ENCODE peak calls at places on chromosomes 16 and 17, in seven cellular contexts. One of them, this sample, is unnamed.

GRCh38 chr16:11061629-11062270 is 117.4 kb downstream of the CLEC16A start:
- DNase-seq in HCT116: no peak
- DNase-seq in GM12878: no peak
- DNase-seq in K562: no peak
- DNase-seq in SK-N-SH: no peak
- DNase-seq in H1: no peak
- DNase-seq in HepG2: no peak
- DNase-seq in this sample: no peak

GRCh38 chr16:89061590-89062380 is 31.9 kb upstream of the ACSF3 start:
- DNase-seq in SK-N-SH: no peak
- DNase-seq in H1: no peak
- DNase-seq in GM12878: no peak
- DNase-seq in HCT116: no peak
- DNase-seq in K562: no peak
- DNase-seq in HepG2: no peak
- DNase-seq in this sample: peak; percentile 20

GRCh38 chr16:89357460-89357859 is 132.9 kb downstream of the ANKRD11 start:
- DNase-seq in K562: peak; percentile 40
- DNase-seq in HepG2: no peak
- DNase-seq in HCT116: no peak
- DNase-seq in GM12878: no peak
- DNase-seq in SK-N-SH: peak; percentile 89
- DNase-seq in H1: no peak
- DNase-seq in this sample: no peak

GRCh38 chr17:36851230-36851629 is 86.0 kb upstream of the LHX1 start:
- DNase-seq in HepG2: peak; percentile 19
- DNase-seq in K562: no peak
- DNase-seq in GM12878: no peak
- DNase-seq in HCT116: no peak
- DNase-seq in SK-N-SH: no peak
- DNase-seq in H1: no peak
- DNase-seq in this sample: no peak

GRCh38 chr17:40417258-40417608 is 463 bp downstream of the TOP2A start:
- DNase-seq in K562: no peak
- DNase-seq in H1: no peak
- DNase-seq in SK-N-SH: no peak
- DNase-seq in HCT116: no peak
- DNase-seq in HepG2: peak; percentile 43
- DNase-seq in GM12878: no peak
- DNase-seq in this sample: no peak

GRCh38 chr17:50101346-50102163 is 6.4 kb downstream of the PDK2 start:
- DNase-seq in GM12878: no peak
- DNase-seq in HCT116: no peak
- DNase-seq in K562: peak; percentile 76
- DNase-seq in H1: no peak
- DNase-seq in HepG2: no peak
- DNase-seq in SK-N-SH: peak; percentile 89
- DNase-seq in this sample: no peak

GRCh38 chr16:2468142-2468724 is 2.9 kb upstream of the NTN3 start:
- DNase-seq in K562: no peak
- DNase-seq in HCT116: no peak
- DNase-seq in HepG2: no peak
- DNase-seq in H1: peak; percentile 61
- DNase-seq in SK-N-SH: peak; percentile 75
- DNase-seq in GM12878: no peak
- DNase-seq in this sample: no peak

GRCh38 chr17:31690118-31690517 is 168.9 kb downstream of the COPRS start:
- DNase-seq in H1: no peak
- DNase-seq in K562: no peak
- DNase-seq in SK-N-SH: no peak
- DNase-seq in GM12878: no peak
- DNase-seq in HCT116: no peak
- DNase-seq in HepG2: no peak
- DNase-seq in this sample: no peak

DNA sequence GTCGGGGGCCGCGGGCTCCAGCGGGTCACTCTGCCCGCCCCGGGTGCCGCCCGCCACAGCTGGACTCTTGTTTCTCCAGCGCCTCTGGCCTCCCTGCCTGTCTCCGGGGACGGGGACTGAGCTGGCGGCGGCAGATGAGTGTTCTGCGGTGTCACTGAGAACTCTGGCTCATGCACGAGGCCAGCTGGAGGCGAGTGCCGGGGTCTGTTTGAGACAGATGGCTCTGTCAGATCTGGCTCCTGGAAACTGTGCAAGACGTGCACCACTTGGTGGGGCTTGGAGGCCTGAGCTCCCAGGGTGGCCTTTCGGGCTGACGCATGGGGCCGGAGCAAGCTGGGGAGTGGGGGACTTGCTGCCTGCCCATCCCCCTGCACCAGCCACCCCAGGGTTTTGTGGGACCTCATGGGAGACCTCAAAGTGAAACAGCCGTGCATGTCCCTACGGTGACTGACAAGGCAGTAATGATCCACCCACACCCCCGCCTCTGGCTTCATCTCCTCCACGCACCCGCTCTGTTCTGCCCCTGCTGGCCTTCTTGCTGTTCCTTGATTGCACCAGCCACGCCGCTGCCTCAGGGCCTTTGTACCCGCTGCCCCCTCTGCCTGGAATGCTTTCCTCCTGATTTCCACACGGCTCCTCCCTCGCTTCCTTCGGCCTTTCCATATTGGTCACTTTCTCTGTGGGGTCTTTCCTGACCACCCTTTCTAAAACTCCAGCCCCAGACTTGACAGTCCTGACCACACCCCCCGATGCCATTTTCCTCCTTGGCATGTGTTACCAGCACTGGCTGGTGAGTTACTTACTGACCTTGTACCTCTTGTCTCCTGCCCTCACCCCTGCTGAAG is 174.9 kb upstream of the CIBAR2 start:
- DNase-seq in GM12878: no peak
- DNase-seq in HCT116: no peak
- DNase-seq in K562: peak; percentile 86
- DNase-seq in SK-N-SH: peak; percentile 93
- DNase-seq in H1: no peak
- DNase-seq in HepG2: no peak
- DNase-seq in this sample: no peak
- TF ChIP-seq YY1 in GM12878: no peak
- TF ChIP-seq YY1 in HCT116: no peak
- TF ChIP-seq YY1 in K562: no peak
- TF ChIP-seq YY1 in SK-N-SH: no peak
- TF ChIP-seq YY1 in H1: no peak
- TF ChIP-seq YY1 in HepG2: no peak
- TF ChIP-seq YY1 in this sample: no peak

GRCh38 chr17:57577751-57578607 is 167.1 kb downstream of the CCDC182 start:
- DNase-seq in HepG2: peak; percentile 95
- DNase-seq in GM12878: no peak
- DNase-seq in H1: no peak
- DNase-seq in HCT116: no peak
- DNase-seq in SK-N-SH: peak; percentile 47
- DNase-seq in K562: no peak
- DNase-seq in this sample: no peak
- TF ChIP-seq YY1 in HepG2: no peak
- TF ChIP-seq YY1 in GM12878: no peak
- TF ChIP-seq YY1 in H1: no peak
- TF ChIP-seq YY1 in HCT116: no peak
- TF ChIP-seq YY1 in SK-N-SH: no peak
- TF ChIP-seq YY1 in K562: no peak
- TF ChIP-seq YY1 in this sample: no peak

GRCh38 chr16:86979984-86980553 is 337.1 kb downstream of the C16orf95 start:
- DNase-seq in K562: no peak
- DNase-seq in HepG2: no peak
- DNase-seq in SK-N-SH: no peak
- DNase-seq in GM12878: no peak
- DNase-seq in HCT116: no peak
- DNase-seq in H1: no peak
- DNase-seq in this sample: no peak
- TF ChIP-seq YY1 in K562: no peak
- TF ChIP-seq YY1 in HepG2: no peak
- TF ChIP-seq YY1 in SK-N-SH: no peak
- TF ChIP-seq YY1 in GM12878: no peak
- TF ChIP-seq YY1 in HCT116: no peak
- TF ChIP-seq YY1 in H1: no peak
- TF ChIP-seq YY1 in this sample: no peak

DNA sequence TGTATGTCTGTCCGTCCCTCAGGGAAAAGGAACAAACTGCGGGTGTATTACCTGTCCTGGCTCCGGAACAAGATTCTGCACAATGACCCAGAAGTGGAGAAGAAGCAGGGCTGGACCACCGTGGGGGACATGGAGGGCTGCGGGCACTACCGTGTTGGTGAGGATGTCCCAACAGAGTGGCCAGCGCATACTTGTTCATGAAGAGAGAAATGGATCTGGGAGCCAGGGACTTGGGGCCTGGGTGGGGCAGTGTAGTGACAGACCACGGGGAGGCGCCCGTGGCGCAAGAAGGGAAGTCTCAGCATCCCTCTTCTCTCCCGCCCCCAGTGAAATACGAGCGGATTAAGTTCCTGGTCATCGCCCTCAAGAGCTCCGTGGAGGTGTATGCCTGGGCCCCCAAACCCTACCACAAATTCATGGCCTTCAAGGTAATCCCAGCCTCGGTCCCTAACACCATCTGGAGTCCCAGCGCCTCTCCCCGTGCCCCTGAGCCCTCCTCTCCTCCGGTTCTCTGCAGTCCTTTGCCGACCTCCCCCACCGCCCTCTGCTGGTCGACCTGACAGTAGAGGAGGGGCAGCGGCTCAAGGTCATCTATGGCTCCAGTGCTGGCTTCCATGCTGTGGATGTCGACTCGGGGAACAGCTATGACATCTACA is 3.5 kb upstream of the C17orf107 start:
- DNase-seq in HepG2: no peak
- DNase-seq in SK-N-SH: no peak
- DNase-seq in K562: peak; percentile 28
- DNase-seq in HCT116: no peak
- DNase-seq in H1: peak; percentile 75
- DNase-seq in GM12878: no peak
- DNase-seq in this sample: no peak
- TF ChIP-seq YY1 in HepG2: no peak
- TF ChIP-seq YY1 in SK-N-SH: no peak
- TF ChIP-seq YY1 in K562: no peak
- TF ChIP-seq YY1 in HCT116: no peak
- TF ChIP-seq YY1 in H1: no peak
- TF ChIP-seq YY1 in GM12878: no peak
- TF ChIP-seq YY1 in this sample: no peak

GRCh38 chr16:17437142-17437720 is 33.5 kb downstream of the XYLT1 start:
- DNase-seq in SK-N-SH: no peak
- DNase-seq in H1: no peak
- DNase-seq in GM12878: no peak
- DNase-seq in HCT116: no peak
- DNase-seq in K562: no peak
- DNase-seq in HepG2: no peak
- DNase-seq in this sample: no peak
- TF ChIP-seq YY1 in SK-N-SH: no peak
- TF ChIP-seq YY1 in H1: no peak
- TF ChIP-seq YY1 in GM12878: no peak
- TF ChIP-seq YY1 in HCT116: no peak
- TF ChIP-seq YY1 in K562: no peak
- TF ChIP-seq YY1 in HepG2: no peak
- TF ChIP-seq YY1 in this sample: no peak